ENCODE peak calls at places on chromosome 14, in five cellular contexts. C is MCF 10A; J is hippocampal formation; P is stimulated activated naive CD4-positive, alpha-beta T cell; F is LHCN-M2. S is an unnamed sample.

GRCh38 chr14:79543966-79544365 is 667.3 kb downstream of the DIO2 start:
- DNase-seq in F (peak), J (no peak), C (peak), P (no peak), S (no peak)

GRCh38 chr14:70814466-70814865 is 5.2 kb upstream of the MAP3K9 start:
- DNase-seq in P (no peak), J (no peak), C (no peak), F (no peak), S (no peak)

GRCh38 chr14:77228056-77228455 is 43.0 kb downstream of the NGB start:
- DNase-seq in F (no peak), C (no peak), P (no peak), J (no peak), S (no peak)

GRCh38 chr14:89836830-89837469 is 117.6 kb downstream of the EFCAB11 start:
- DNase-seq in P (no peak), J (no peak), C (no peak), F (no peak), S (no peak)

GRCh38 chr14:85423889-85424288 is 106.1 kb upstream of the FLRT2 start:
- DNase-seq in J (no peak), F (no peak), C (no peak), P (no peak), S (no peak)

GRCh38 chr14:102182901-102183619 is 43.4 kb downstream of the WDR20 start:
- DNase-seq in F (no peak), J (no peak), C (no peak), P (no peak), S (no peak)

GRCh38 chr14:77641534-77642341 is 25.3 kb upstream of the SPTLC2 start:
- DNase-seq in F (peak), P (peak), C (peak), J (peak), S (peak)

GRCh38 chr14:20477211-20477876 is 8.1 kb downstream of the PNP start:
- DNase-seq in C (no peak), F (no peak), J (peak), P (no peak), S (peak)

GRCh38 chr14:99009875-99010274 is 262.1 kb downstream of the BCL11B start:
- DNase-seq in P (no peak), F (no peak), J (no peak), C (no peak), S (no peak)

GRCh38 chr14:73804636-73805035 is 47.0 kb upstream of the PTGR2 start:
- DNase-seq in F (no peak), P (no peak), C (no peak), J (no peak), S (no peak)

GRCh38 chr14:49623941-49624806 is 3.6 kb downstream of the MGAT2 start:
- DNase-seq in J (no peak), F (no peak), P (no peak), C (peak), S (no peak)

GRCh38 chr14:95466506-95466905 is 49.9 kb downstream of the SYNE3 start:
- DNase-seq in C (no peak), F (no peak), J (no peak), P (no peak), S (no peak)

GRCh38 chr14:34450542-34450915 is 11.5 kb downstream of the SPTSSA start:
- DNase-seq in F (no peak), P (no peak), C (no peak), J (no peak), S (no peak)

GRCh38 chr14:31208546-31209424 is 1.2 kb upstream of the HECTD1 start:
- DNase-seq in C (no peak), P (no peak), F (no peak), J (no peak), S (no peak)

GRCh38 chr14:68345738-68346137 is 447.1 kb downstream of the ZFP36L1 start:
- DNase-seq in F (peak), P (no peak), J (no peak), C (no peak), S (no peak)

GRCh38 chr14:20382526-20382925 is 30.8 kb downstream of the TEP1 start:
- DNase-seq in P (no peak), C (no peak), F (no peak), J (no peak), S (no peak)

GRCh38 chr14:63453443-63453936 is 89.7 kb downstream of the PPP2R5E start:
- DNase-seq in P (no peak), J (no peak), F (no peak), C (peak), S (no peak)

GRCh38 chr14:66610154-66610563 is 102.2 kb downstream of the GPHN start:
- DNase-seq in P (no peak), C (peak), F (peak), J (no peak), S (no peak)